ENCODE peak calls at places on chromosomes 12 and 14, in six cellular contexts. Y is suprapubic skin; L is A549; E is astrocyte; T is right lobe of liver; R is CD8-positive, alpha-beta memory T cell. K is an unnamed sample.

GRCh38 chr12:1777798-1778197 is 42.6 kb upstream of the LRTM2 start:
- DNase-seq in R (no peak), Y (no peak), E (peak), T (no peak), L (no peak), K (no peak)

GRCh38 chr14:103184046-103184445 is 60.8 kb downstream of the TNFAIP2 start:
- DNase-seq in R (no peak), Y (peak), T (no peak), E (no peak), L (no peak), K (no peak)

GRCh38 chr12:100473716-100474150 is at the start of gene NR1H4:
- DNase-seq in Y (no peak), R (no peak), E (peak), T (peak), L (peak), K (no peak)

GRCh38 chr14:80554139-80554538 is 342.8 kb upstream of the DIO2 start:
- DNase-seq in E (no peak), L (no peak), T (no peak), Y (no peak), R (no peak), K (no peak)

GRCh38 chr12:45122776-45123380 is 72.0 kb upstream of the DBX2 start:
- DNase-seq in T (no peak), Y (no peak), L (peak), R (no peak), E (peak), K (no peak)

GRCh38 chr12:88865537-88865936 is 285.3 kb upstream of the KITLG start:
- DNase-seq in T (no peak), E (no peak), L (no peak), R (no peak), Y (no peak), K (no peak)

GRCh38 chr14:88002421-88002820 is 2.5 kb upstream of the GPR65 start:
- DNase-seq in Y (no peak), E (no peak), T (no peak), L (no peak), R (no peak), K (no peak)

GRCh38 chr12:27109339-27110023 is 27.1 kb upstream of the C12orf71 start:
- DNase-seq in E (peak), Y (no peak), L (no peak), T (no peak), R (no peak), K (no peak)

GRCh38 chr12:26646571-26646970 is 186.4 kb downstream of the ITPR2 start:
- DNase-seq in L (no peak), E (no peak), T (no peak), R (no peak), Y (no peak), K (no peak)

GRCh38 chr14:70052990-70053389 is 135.8 kb downstream of the SLC8A3 start:
- DNase-seq in T (no peak), L (peak), R (no peak), Y (no peak), E (no peak), K (no peak)

GRCh38 chr12:77891531-77892147 is 60.9 kb downstream of the NAV3 start:
- DNase-seq in T (no peak), R (no peak), Y (no peak), L (no peak), E (no peak), K (no peak)

GRCh38 chr12:67377021-67377420 is 107.9 kb downstream of the CAND1 start:
- DNase-seq in R (no peak), T (no peak), E (no peak), Y (no peak), L (no peak), K (no peak)

GRCh38 chr12:120438495-120439198 is 734 bp downstream of the COX6A1 start:
- DNase-seq in E (no peak), T (peak), R (no peak), Y (no peak), L (no peak), K (no peak)

GRCh38 chr14:68089146-68089715 is 269.7 kb downstream of the RAD51B start:
- DNase-seq in L (peak), R (no peak), Y (no peak), E (peak), T (no peak), K (no peak)

GRCh38 chr12:75959060-75959459 is 72.5 kb downstream of the PHLDA1 start:
- DNase-seq in E (no peak), T (no peak), Y (no peak), R (no peak), L (no peak), K (no peak)

GRCh38 chr12:108768591-108769500 is 37.5 kb upstream of the CORO1C start:
- DNase-seq in L (peak), E (no peak), Y (no peak), T (peak), R (no peak), K (no peak)

GRCh38 chr12:116675339-116676107 is 62.3 kb downstream of the SPRING1 start:
- DNase-seq in R (no peak), E (no peak), Y (peak), T (peak), L (no peak), K (no peak)

GRCh38 chr12:65941388-65941787 is 117.1 kb downstream of the HMGA2 start:
- DNase-seq in L (peak), T (no peak), Y (no peak), E (peak), R (no peak), K (no peak)

GRCh38 chr14:105343194-105343593 is 28.6 kb downstream of the PACS2 start:
- DNase-seq in T (no peak), E (no peak), L (no peak), Y (no peak), R (no peak), K (no peak)

GRCh38 chr14:87934185-87934584 is 58.8 kb downstream of the GALC start:
- DNase-seq in T (no peak), R (no peak), E (no peak), Y (no peak), L (peak), K (no peak)

GRCh38 chr14:104723651-104724406 is at the start of gene ADSS1:
- DNase-seq in E (no peak), T (peak), R (peak), Y (no peak), L (peak), K (no peak)

GRCh38 chr12:127810026-127810425 is 456.9 kb upstream of the TMEM132C start:
- DNase-seq in T (no peak), L (no peak), Y (no peak), R (no peak), E (peak), K (no peak)

GRCh38 chr14:56129092-56129491 is 10.9 kb downstream of the PELI2 start:
- DNase-seq in T (no peak), R (no peak), Y (no peak), E (no peak), L (no peak), K (no peak)

GRCh38 chr14:47277703-47278102 is 397.7 kb downstream of the MDGA2 start:
- DNase-seq in R (no peak), E (peak), Y (no peak), L (no peak), T (no peak), K (no peak)

GRCh38 chr14:83827383-83827782 is 1702.6 kb upstream of the FLRT2 start:
- DNase-seq in T (no peak), Y (no peak), L (no peak), E (no peak), R (no peak), K (no peak)

GRCh38 chr14:50649691-50650090 is 18.4 kb downstream of the SAV1 start:
- DNase-seq in L (no peak), R (no peak), T (no peak), Y (no peak), E (no peak), K (no peak)

GRCh38 chr12:47397664-47398281 is 308.1 kb downstream of the RPAP3 start:
- DNase-seq in L (peak), T (no peak), Y (no peak), R (peak), E (peak), K (no peak)

GRCh38 chr12:89366676-89367364 is 14.5 kb upstream of the DUSP6 start:
- DNase-seq in R (no peak), Y (no peak), T (no peak), L (no peak), E (no peak), K (no peak)

GRCh38 chr12:113208041-113208934 is 13.0 kb upstream of the TPCN1 start:
- DNase-seq in T (no peak), R (peak), L (no peak), E (no peak), Y (no peak), K (no peak)

GRCh38 chr14:77376380-77376770 is 519 bp downstream of the TMED8 start:
- DNase-seq in R (no peak), Y (peak), E (no peak), T (peak), L (peak), K (no peak)

GRCh38 chr12:122089080-122089479 is 10.5 kb downstream of the MLXIP start:
- DNase-seq in L (no peak), T (no peak), Y (no peak), R (no peak), E (no peak), K (no peak)

GRCh38 chr12:122093098-122093883 is 14.7 kb downstream of the MLXIP start:
- DNase-seq in R (no peak), T (no peak), E (no peak), L (no peak), Y (peak), K (no peak)

GRCh38 chr12:122087431-122088180 is 9.1 kb downstream of the MLXIP start:
- DNase-seq in L (no peak), Y (peak), E (no peak), T (no peak), R (no peak), K (no peak)

GRCh38 chr12:122088181-122088810 is 9.7 kb downstream of the MLXIP start:
- DNase-seq in T (no peak), R (no peak), Y (peak), L (no peak), E (no peak), K (no peak)

DNA sequence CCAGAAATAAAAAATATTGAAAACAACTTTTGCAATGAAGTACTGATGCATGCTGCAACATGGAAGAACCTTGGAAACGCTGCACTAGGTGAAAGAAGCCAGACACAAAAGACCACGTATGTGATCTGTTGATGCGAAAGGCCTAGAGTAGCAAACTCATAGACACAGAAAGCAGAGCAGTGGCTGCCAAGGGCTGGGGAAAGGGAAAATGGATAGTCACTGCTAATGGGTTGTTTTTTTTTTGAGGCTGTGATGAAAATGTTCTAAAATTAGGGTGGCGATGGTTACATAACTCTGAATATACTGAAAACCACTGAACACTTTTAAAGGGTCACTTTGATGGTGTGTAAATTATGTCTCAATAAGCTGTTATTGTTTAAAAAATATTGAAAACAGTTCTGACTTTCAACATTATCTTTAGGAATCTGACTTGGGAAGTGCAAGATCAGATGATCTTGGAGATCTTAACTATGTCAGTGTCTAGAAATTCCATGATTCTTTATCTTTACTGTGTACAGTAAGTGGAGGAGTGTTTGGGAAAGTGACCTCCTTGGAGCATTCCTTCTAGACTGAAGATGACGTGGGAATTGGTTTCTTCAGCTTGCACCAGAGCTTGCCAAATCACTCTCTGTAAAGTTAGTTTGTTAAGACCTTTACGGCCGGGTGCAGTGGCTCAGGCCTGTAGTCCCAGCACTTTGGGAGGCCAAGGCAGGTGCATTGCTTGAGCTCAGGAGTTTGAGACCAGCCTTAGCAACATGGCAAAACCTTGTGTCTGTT is 12.4 kb downstream of the MLXIP start:
- DNase-seq in L (peak), T (no peak), R (no peak), E (peak), Y (peak), K (no peak)
- H3K27ac ChIP-seq in L (peak), T (peak), R (no peak), E (peak), Y (peak), K (peak)

DNA sequence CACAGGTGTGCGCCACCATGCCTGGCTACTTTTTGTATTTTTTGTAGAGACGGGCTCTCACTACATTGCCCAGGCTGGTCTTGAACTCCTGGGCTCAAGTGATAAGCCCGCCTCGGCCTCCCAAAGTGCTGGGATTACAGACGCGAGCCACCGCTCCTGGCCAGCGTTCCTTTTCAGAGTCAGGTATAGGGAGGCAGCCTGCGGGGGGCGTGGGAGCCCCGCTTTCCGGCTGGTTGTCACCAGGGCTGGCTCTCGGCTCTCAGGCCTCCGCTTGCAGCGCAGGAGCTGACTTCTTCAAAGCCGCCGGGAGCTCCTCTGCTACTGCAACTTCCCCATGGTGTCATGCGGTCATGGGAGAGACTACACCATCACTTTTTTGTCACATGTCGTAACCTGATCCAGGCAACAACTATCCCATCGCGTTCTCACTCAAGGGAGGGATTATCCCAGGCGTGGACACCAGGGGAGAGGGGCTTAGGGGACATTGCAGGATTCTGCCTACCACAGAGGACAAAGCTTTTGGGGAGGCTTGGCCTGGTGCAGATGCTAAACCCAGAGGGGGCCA is 129.4 kb downstream of the SCARB1 start:
- DNase-seq in T (peak), E (no peak), R (no peak), Y (no peak), L (peak), K (no peak)
- H3K27ac ChIP-seq in T (no peak), E (no peak), R (no peak), Y (no peak), L (peak), K (peak)

GRCh38 chr14:74618078-74618952 is 6.3 kb upstream of the LTBP2 start:
- DNase-seq in L (peak), R (peak), Y (no peak), E (peak), T (no peak), K (no peak)
- H3K27ac ChIP-seq in L (peak), R (peak), Y (no peak), E (peak), T (no peak), K (peak)

GRCh38 chr12:57896139-57896436 is 45.3 kb upstream of the ATP23 start:
- DNase-seq in Y (no peak), L (no peak), E (no peak), R (no peak), T (no peak), K (no peak)

GRCh38 chr12:57897296-57897974 is 43.9 kb upstream of the ATP23 start:
- DNase-seq in Y (no peak), R (no peak), L (no peak), E (no peak), T (no peak), K (no peak)

GRCh38 chr12:57896437-57897201 is 44.7 kb upstream of the ATP23 start:
- DNase-seq in L (peak), R (no peak), E (peak), Y (peak), T (peak), K (no peak)

GRCh38 chr12:57898308-57898970 is 42.9 kb upstream of the ATP23 start:
- DNase-seq in T (no peak), E (no peak), L (no peak), R (no peak), Y (no peak), K (no peak)

GRCh38 chr12:57899010-57899662 is 42.2 kb upstream of the ATP23 start:
- DNase-seq in R (peak), L (no peak), T (no peak), E (peak), Y (no peak), K (no peak)
- H3K27ac ChIP-seq in R (peak), L (peak), T (no peak), E (peak), Y (peak), K (peak)

K was measured in thoracic aorta.